ENCODE peak calls at places on chromosome 20, in six cellular contexts. M is EL, H is body of pancreas, D is left colon, B is GM12892, W is A549. K is an unnamed sample.

GRCh38 chr20:60921021-60921622 is 330.9 kb upstream of the CDH4 start:
- DNase-seq in M (peak; percentile 2), H (no peak), D (peak; percentile 28), B (no peak), W (peak; percentile 47), K (peak; percentile 1)

GRCh38 chr20:2692036-2692885 is at the start of gene EBF4:
- DNase-seq in M (peak; percentile 20), H (peak; percentile 67), D (peak; percentile 27), B (peak; percentile 59), W (peak; percentile 26), K (peak; percentile 27)

GRCh38 chr20:46520976-46521579 is 7.7 kb upstream of the ZNF334 start:
- DNase-seq in M (peak; percentile 54), H (peak; percentile 68), D (peak; percentile 51), B (no peak), W (peak; percentile 67), K (peak; percentile 78)

GRCh38 chr20:23157741-23158140 is 71.6 kb upstream of the CD93 start:
- DNase-seq in M (peak; percentile 57), H (no peak), D (no peak), B (no peak), W (no peak), K (no peak)

GRCh38 chr20:37992802-37993538 is 40.3 kb downstream of the TTI1 start:
- DNase-seq in M (peak; percentile 65), H (peak; percentile 17), D (peak; percentile 43), B (peak; percentile 36), W (peak; percentile 34), K (peak; percentile 55)

GRCh38 chr20:56359212-56360132 is 698 bp downstream of the FAM210B start:
- DNase-seq in M (peak; percentile 77), H (peak; percentile 60), D (peak; percentile 61), B (no peak), W (peak; percentile 48), K (peak; percentile 77)

GRCh38 chr20:52494244-52494643 is 302.7 kb upstream of the ZFP64 start:
- DNase-seq in M (peak; percentile 85), H (no peak), D (no peak), B (no peak), W (peak; percentile 10), K (peak; percentile 94)

GRCh38 chr20:59020938-59021551 is 1.8 kb downstream of the TUBB1 start:
- DNase-seq in M (peak; percentile 55), H (no peak), D (no peak), B (no peak), W (no peak), K (no peak)

GRCh38 chr20:15842872-15843271 is 730.4 kb downstream of the KIF16B start:
- DNase-seq in M (no peak), H (no peak), D (no peak), B (no peak), W (no peak), K (no peak)

GRCh38 chr20:63775096-63775978 is 35.8 kb downstream of the SLC2A4RG start:
- DNase-seq in M (peak; percentile 28), H (peak; percentile 39), D (peak; percentile 31), B (no peak), W (no peak), K (peak; percentile 64)

GRCh38 chr20:2756056-2756611 is 44.3 kb downstream of the CPXM1 start:
- DNase-seq in M (peak; percentile 50), H (peak; percentile 47), D (peak; percentile 26), B (no peak), W (peak; percentile 60), K (peak; percentile 78)

GRCh38 chr20:59925894-59926293 is 7.5 kb downstream of the SYCP2 start:
- DNase-seq in M (peak; percentile 34), H (no peak), D (no peak), B (no peak), W (peak; percentile 45), K (no peak)

GRCh38 chr20:37007898-37008649 is 56.6 kb upstream of the SAMHD1 start:
- DNase-seq in M (no peak), H (no peak), D (no peak), B (no peak), W (peak; percentile 45), K (peak; percentile 56)

GRCh38 chr20:14189794-14190402 is 147.5 kb downstream of the FLRT3 start:
- DNase-seq in M (peak; percentile 33), H (no peak), D (no peak), B (no peak), W (peak; percentile 69), K (peak; percentile 43)

GRCh38 chr20:22403860-22404608 is 180.3 kb downstream of the FOXA2 start:
- DNase-seq in M (no peak), H (peak; percentile 41), D (peak; percentile 23), B (no peak), W (peak; percentile 92), K (no peak)

GRCh38 chr20:62766716-62767115 is 29.6 kb upstream of the MRGBP start:
- DNase-seq in M (no peak), H (peak; percentile 79), D (peak; percentile 65), B (no peak), W (no peak), K (no peak)

GRCh38 chr20:6882911-6883310 is 115.4 kb downstream of the BMP2 start:
- DNase-seq in M (no peak), H (no peak), D (no peak), B (no peak), W (no peak), K (no peak)

GRCh38 chr20:9031951-9032350 is 36.9 kb upstream of the PLCB4 start:
- DNase-seq in M (no peak), H (no peak), D (no peak), B (no peak), W (no peak), K (no peak)

GRCh38 chr20:59001449-59002171 is 5.4 kb downstream of the CTSZ start:
- DNase-seq in M (no peak), H (no peak), D (no peak), B (no peak), W (no peak), K (no peak)

GRCh38 chr20:60069626-60070025 is 111.4 kb downstream of the CDH26 start:
- DNase-seq in M (no peak), H (no peak), D (no peak), B (no peak), W (no peak), K (no peak)

GRCh38 chr20:64138276-64138815 is 25.9 kb upstream of the MYT1 start:
- DNase-seq in M (no peak), H (no peak), D (no peak), B (peak; percentile 6), W (no peak), K (no peak)

GRCh38 chr20:44495257-44495656 is 19.6 kb downstream of the TTPAL start:
- DNase-seq in M (peak; percentile 72), H (no peak), D (no peak), B (no peak), W (peak; percentile 78), K (peak; percentile 26)

GRCh38 chr20:17640146-17640874 is 41.7 kb downstream of the RRBP1 start:
- DNase-seq in M (no peak), H (peak; percentile 58), D (no peak), B (no peak), W (no peak), K (no peak)

K was measured in dermis blood vessel endothelial cell.